ENCODE peak calls at places on chromosomes 4 and X, in eight cellular contexts. K is AG04449, M is neural progenitor cell, R is left lung, F is body of pancreas, I is activated B cell treated with CpG ODN at 0.5 μM for 24 hours, C is cardiac muscle cell, B is AG04450. P is an unnamed sample.

GRCh38 chr4:122195718-122196117 is 43.6 kb downstream of the BLTP1 start:
- DNase-seq in K (no peak), M (no peak), R (no peak), F (no peak), I (no peak), C (no peak), B (no peak), P (no peak)

GRCh38 chr4:186068581-186069402 is at the start of gene TLR3:
- DNase-seq in K (no peak), M (no peak), R (no peak), F (peak), I (no peak), C (peak), B (no peak), P (no peak)

GRCh38 chrX:106415276-106415895 is 196.4 kb upstream of the RADX start:
- DNase-seq in K (no peak), M (peak), R (no peak), F (peak), I (no peak), C (peak), B (no peak), P (peak)

GRCh38 chr4:24330198-24330972 is 254.0 kb downstream of the DHX15 start:
- DNase-seq in K (no peak), M (no peak), R (no peak), F (no peak), I (no peak), C (peak), B (no peak), P (no peak)

GRCh38 chrX:22141061-22141460 is 108.9 kb downstream of the PHEX start:
- DNase-seq in K (no peak), M (no peak), R (no peak), F (no peak), I (no peak), C (no peak), B (no peak), P (no peak)

GRCh38 chrX:101759000-101759399 is 99.3 kb upstream of the ARMCX2 start:
- DNase-seq in K (no peak), M (peak), R (no peak), F (peak), I (no peak), C (peak), B (peak), P (peak)

GRCh38 chr4:118797558-118798142 is 38.3 kb downstream of the SEC24D start:
- DNase-seq in K (no peak), M (no peak), R (no peak), F (no peak), I (no peak), C (peak), B (peak), P (no peak)

GRCh38 chrX:53918697-53919096 is 125.6 kb downstream of the PHF8 start:
- DNase-seq in K (no peak), M (no peak), R (no peak), F (peak), I (no peak), C (peak), B (no peak), P (no peak)

GRCh38 chr4:97105716-97106115 is 1037.6 kb downstream of the STPG2 start:
- DNase-seq in K (no peak), M (no peak), R (no peak), F (no peak), I (no peak), C (no peak), B (no peak), P (no peak)

GRCh38 chr4:39025552-39026085 is 6.6 kb downstream of the TMEM156 start:
- DNase-seq in K (no peak), M (no peak), R (no peak), F (no peak), I (no peak), C (peak), B (no peak), P (no peak)

GRCh38 chr4:76767983-76768382 is 130.0 kb downstream of the SOWAHB start:
- DNase-seq in K (no peak), M (no peak), R (no peak), F (no peak), I (no peak), C (no peak), B (no peak), P (no peak)

GRCh38 chr4:139599076-139599475 is 43.1 kb upstream of the SETD7 start:
- DNase-seq in K (no peak), M (no peak), R (no peak), F (no peak), I (no peak), C (no peak), B (no peak), P (no peak)

GRCh38 chr4:153655928-153656327 is 28.2 kb upstream of the TLR2 start:
- DNase-seq in K (no peak), M (no peak), R (no peak), F (peak), I (no peak), C (peak), B (no peak), P (no peak)

GRCh38 chr4:10093801-10094552 is 22.6 kb downstream of the WDR1 start:
- DNase-seq in K (peak), M (no peak), R (peak), F (no peak), I (no peak), C (peak), B (peak), P (no peak)

GRCh38 chr4:41679991-41680390 is 68.5 kb downstream of the PHOX2B start:
- DNase-seq in K (no peak), M (no peak), R (no peak), F (no peak), I (no peak), C (peak), B (no peak), P (no peak)

GRCh38 chr4:136748777-136749176 is 783.5 kb downstream of the PCDH18 start:
- DNase-seq in K (no peak), M (no peak), R (no peak), F (no peak), I (no peak), C (no peak), B (no peak), P (no peak)

GRCh38 chrX:125621588-125621927 is 301.9 kb downstream of the TEX13C start:
- DNase-seq in K (no peak), M (no peak), R (no peak), F (no peak), I (no peak), C (no peak), B (no peak), P (no peak)

GRCh38 chr4:163590609-163591264 is 96.2 kb downstream of the TMA16 start:
- DNase-seq in K (no peak), M (no peak), R (no peak), F (no peak), I (no peak), C (no peak), B (no peak), P (no peak)

GRCh38 chr4:183458005-183458404 is 13.6 kb downstream of the CDKN2AIP start:
- DNase-seq in K (no peak), M (no peak), R (no peak), F (no peak), I (no peak), C (no peak), B (no peak), P (no peak)

GRCh38 chr4:40564815-40565505 is 64.7 kb downstream of the RBM47 start:
- DNase-seq in K (no peak), M (no peak), R (no peak), F (no peak), I (no peak), C (peak), B (no peak), P (no peak)

GRCh38 chr4:32745351-32745750 is 2025.2 kb downstream of the PCDH7 start:
- DNase-seq in K (no peak), M (no peak), R (no peak), F (no peak), I (no peak), C (no peak), B (no peak), P (no peak)

GRCh38 chrX:65932173-65933084 is 107.5 kb downstream of the VSIG4 start:
- DNase-seq in K (no peak), M (peak), R (peak), F (no peak), I (no peak), C (no peak), B (no peak), P (peak)

GRCh38 chr4:163611172-163611571 is 116.7 kb downstream of the TMA16 start:
- DNase-seq in K (no peak), M (no peak), R (no peak), F (peak), I (no peak), C (no peak), B (no peak), P (no peak)

GRCh38 chr4:139134403-139134802 is 42.6 kb downstream of the ELF2 start:
- DNase-seq in K (no peak), M (no peak), R (no peak), F (no peak), I (no peak), C (no peak), B (no peak), P (no peak)

GRCh38 chr4:54678826-54679225 is 21.1 kb downstream of the KIT start:
- DNase-seq in K (no peak), M (peak), R (no peak), F (no peak), I (no peak), C (no peak), B (no peak), P (no peak)

GRCh38 chr4:57037982-57038604 is 59.4 kb downstream of the POLR2B start:
- DNase-seq in K (no peak), M (peak), R (peak), F (peak), I (no peak), C (peak), B (no peak), P (peak)

GRCh38 chr4:8730681-8731080 is 138.1 kb downstream of the CPZ start:
- DNase-seq in K (no peak), M (no peak), R (no peak), F (no peak), I (peak), C (no peak), B (no peak), P (no peak)

GRCh38 chrX:53045002-53045401 is 3.6 kb upstream of the GPR173 start:
- DNase-seq in K (no peak), M (no peak), R (no peak), F (no peak), I (no peak), C (no peak), B (no peak), P (no peak)

GRCh38 chr4:87844476-87844875 is 11.7 kb downstream of the MEPE start:
- DNase-seq in K (no peak), M (no peak), R (no peak), F (no peak), I (no peak), C (no peak), B (no peak), P (no peak)

GRCh38 chr4:32184186-32184585 is 1464.0 kb downstream of the PCDH7 start:
- DNase-seq in K (no peak), M (no peak), R (no peak), F (no peak), I (no peak), C (no peak), B (no peak), P (no peak)

DNA sequence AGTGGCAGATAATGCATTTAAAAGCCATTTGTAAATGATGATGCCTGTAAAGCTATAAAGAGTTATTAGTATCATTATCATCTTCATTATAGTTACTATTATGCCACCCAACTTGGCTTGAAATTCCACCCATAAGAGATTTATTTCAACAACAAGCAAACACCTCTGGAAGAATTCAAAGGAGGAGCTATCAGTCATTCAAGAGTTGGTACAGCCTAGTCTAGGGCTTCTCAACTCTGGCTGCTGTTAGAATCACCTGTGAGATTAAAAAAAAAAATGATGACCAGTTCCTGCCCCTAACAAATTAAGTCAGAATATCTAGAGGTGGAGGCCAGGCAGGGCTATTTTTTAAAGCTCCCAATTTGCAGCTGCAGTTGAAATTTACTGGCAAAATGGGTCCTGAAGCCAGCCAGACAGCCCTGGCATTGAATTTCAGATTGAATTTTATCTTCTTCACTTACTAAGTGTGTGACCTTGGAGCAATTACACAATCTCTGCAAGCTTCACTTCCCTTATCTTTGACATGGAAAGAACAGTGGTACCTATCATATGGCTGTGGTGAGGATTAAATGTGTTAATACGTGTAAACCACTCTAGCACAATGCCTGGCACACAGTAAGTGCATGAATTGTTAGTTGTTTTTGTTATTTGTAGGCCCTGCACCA is 52.9 kb upstream of the EDA start:
- DNase-seq in K (no peak), M (no peak), R (no peak), F (no peak), I (no peak), C (peak), B (no peak), P (no peak)
- TF ChIP-seq CTCF in K (no peak), M (no peak), R (no peak), F (no peak), I (no peak), C (no peak), B (no peak), P (no peak)

GRCh38 chr4:48588230-48588943 is 98.3 kb downstream of the ZAR1 start:
- DNase-seq in K (no peak), M (no peak), R (no peak), F (no peak), I (no peak), C (no peak), B (no peak), P (no peak)
- TF ChIP-seq CTCF in K (no peak), M (no peak), R (no peak), F (no peak), I (no peak), C (no peak), B (no peak), P (no peak)

DNA sequence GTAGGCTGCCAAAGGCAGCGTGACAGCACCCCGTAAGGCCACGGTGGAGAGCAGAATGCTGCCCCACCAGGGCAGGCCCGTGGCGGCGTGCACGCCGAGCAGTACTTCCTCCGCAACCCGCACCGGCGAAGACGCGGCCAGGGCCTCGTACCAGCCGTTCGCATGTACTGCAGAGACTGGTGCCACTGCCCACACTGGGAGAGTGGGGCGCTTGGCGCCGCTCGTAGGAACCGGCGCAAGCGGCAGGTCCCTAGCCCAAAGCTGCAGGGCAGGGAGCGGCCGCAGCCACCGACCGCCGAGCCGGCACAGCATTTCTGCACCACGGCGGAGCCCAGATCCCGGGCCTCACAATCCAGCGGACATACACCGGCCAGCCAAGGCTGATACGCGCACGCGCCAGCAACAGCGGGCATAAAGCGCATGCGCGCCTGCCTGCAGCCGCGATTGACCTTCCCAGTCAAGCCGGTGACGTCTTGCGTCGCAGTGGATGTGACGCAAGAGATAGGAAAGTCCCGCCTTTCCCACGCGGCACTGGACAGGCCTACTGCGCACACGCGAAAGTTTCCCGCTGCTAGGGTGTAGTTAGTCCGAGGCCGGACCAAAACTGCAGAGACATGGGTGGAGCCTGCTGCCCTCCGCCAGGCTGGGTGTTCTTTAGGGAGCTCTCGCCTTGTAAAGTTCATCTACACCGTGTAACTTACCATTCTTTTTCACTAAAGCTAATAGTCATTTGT is at the start of gene COX18:
- DNase-seq in K (peak), M (peak), R (peak), F (peak), I (peak), C (peak), B (peak), P (peak)
- TF ChIP-seq CTCF in K (no peak), M (peak), R (peak), F (no peak), I (no peak), C (no peak), B (no peak), P (no peak)

GRCh38 chr4:7698586-7698985 is 241.1 kb downstream of the AFAP1 start:
- DNase-seq in K (no peak), M (peak), R (peak), F (no peak), I (no peak), C (no peak), B (no peak), P (no peak)
- TF ChIP-seq CTCF in K (peak), M (peak), R (no peak), F (no peak), I (no peak), C (peak), B (peak), P (no peak)

P was measured in activated CD8-positive, alpha-beta T cell treated with anti-CD3 and anti-CD28 coated beads for 36 hours.